ENCODE peak calls at places on chromosomes 4 and X, in six cellular contexts. A is AG09309; R is activated naive CD4-positive, alpha-beta T cell treated with anti-CD3 and anti-CD28 coated beads for 36 hours; C is cardiac muscle cell; I is foreskin fibroblast; M is epithelial cell of esophagus. P is an unnamed sample.

GRCh38 chr4:7553280-7553679 is 118.5 kb upstream of the PSAPL1 start:
- DNase-seq in M (no peak), R (no peak), I (no peak), A (no peak), C (no peak), P (no peak)

GRCh38 chr4:102535398-102536082 is 34.4 kb downstream of the NFKB1 start:
- DNase-seq in A (peak), R (no peak), C (peak), I (peak), M (peak), P (no peak)

GRCh38 chrX:46758163-46758955 is 559 bp downstream of the SLC9A7 start:
- DNase-seq in I (peak), A (no peak), M (peak), C (peak), R (peak), P (no peak)

GRCh38 chrX:147738260-147738659 is 173.5 kb upstream of the FMR1 start:
- DNase-seq in C (no peak), A (no peak), M (no peak), R (peak), I (no peak), P (no peak)

GRCh38 chr4:104294811-104295210 is 199.9 kb downstream of the CXXC4 start:
- DNase-seq in A (no peak), M (peak), I (no peak), R (no peak), C (no peak), P (no peak)

GRCh38 chr4:124743711-124744110 is 31.2 kb upstream of the ANKRD50 start:
- DNase-seq in C (no peak), A (no peak), R (no peak), I (no peak), M (no peak), P (no peak)

GRCh38 chr4:1611501-1611870 is 72.6 kb downstream of the FAM53A start:
- DNase-seq in A (no peak), R (no peak), M (no peak), C (no peak), I (no peak), P (no peak)

GRCh38 chrX:151765026-151765425 is 30.5 kb downstream of the CNGA2 start:
- DNase-seq in A (no peak), M (no peak), I (no peak), R (no peak), C (no peak), P (no peak)

GRCh38 chr4:83725076-83726074 is 189.5 kb downstream of the GPAT3 start:
- DNase-seq in R (no peak), I (no peak), M (no peak), C (no peak), A (no peak), P (no peak)

GRCh38 chr4:118313098-118313497 is 39.7 kb downstream of the PRSS12 start:
- DNase-seq in R (no peak), I (peak), M (no peak), A (no peak), C (no peak), P (no peak)

GRCh38 chrX:20267924-20268701 is 1.4 kb upstream of the RPS6KA3 start:
- DNase-seq in A (no peak), I (no peak), M (no peak), C (peak), R (peak), P (no peak)

GRCh38 chrX:30275498-30275897 is 28.6 kb downstream of the MAGEB1 start:
- DNase-seq in I (peak), A (no peak), R (no peak), C (peak), M (peak), P (no peak)

GRCh38 chr4:178423366-178423765 is 981.1 kb upstream of the AGA start:
- DNase-seq in A (no peak), M (no peak), C (no peak), R (no peak), I (no peak), P (no peak)